ENCODE peak calls at places on chromosomes 5 and 9, in six cellular contexts. F, Y, H, C, X and N are unnamed samples.

GRCh38 chr5:17118631-17119030 is 98.8 kb upstream of the BASP1 start:
- DNase-seq in X (peak), C (no peak), F (no peak), H (no peak), Y (peak), N (peak)

GRCh38 chr5:74648835-74649286 is 8.3 kb upstream of the ENC1 start:
- DNase-seq in H (peak), F (no peak), C (no peak), X (peak), Y (peak), N (peak)

GRCh38 chr5:172902497-172903472 is 56.4 kb upstream of the RPL26L1 start:
- DNase-seq in Y (peak), F (peak), H (peak), C (no peak), X (peak), N (peak)

GRCh38 chr5:144102361-144102760 is 68.1 kb downstream of the YIPF5 start:
- DNase-seq in X (no peak), H (no peak), Y (no peak), F (no peak), C (no peak), N (no peak)

GRCh38 chr5:109645591-109646236 is 44.0 kb upstream of the MAN2A1 start:
- DNase-seq in X (no peak), F (peak), H (no peak), C (no peak), Y (no peak), N (no peak)

GRCh38 chr5:105868038-105868775 is 1802.5 kb downstream of the EFNA5 start:
- DNase-seq in C (no peak), F (no peak), X (no peak), Y (no peak), H (no peak), N (no peak)

GRCh38 chr5:112119527-112119926 is 299.6 kb downstream of the EPB41L4A start:
- DNase-seq in F (no peak), X (no peak), C (no peak), Y (no peak), H (no peak), N (no peak)

GRCh38 chr5:177966009-177966838 is 29.8 kb downstream of the PROP1 start:
- DNase-seq in F (no peak), H (no peak), C (no peak), X (no peak), Y (no peak), N (no peak)

GRCh38 chr5:129904102-129904666 is at the start of gene CHSY3:
- DNase-seq in X (peak), C (peak), F (peak), Y (peak), H (peak), N (peak)

GRCh38 chr5:79229357-79230174 is 6.4 kb upstream of the JMY start:
- DNase-seq in Y (no peak), X (no peak), F (no peak), H (no peak), C (no peak), N (no peak)

GRCh38 chr5:156834916-156835315 is 15.2 kb upstream of the PPP1R2B start:
- DNase-seq in X (no peak), Y (no peak), H (no peak), C (no peak), F (no peak), N (no peak)

GRCh38 chr9:3931996-3932906 is 367.6 kb downstream of the GLIS3 start:
- DNase-seq in F (no peak), C (no peak), X (no peak), Y (no peak), H (no peak), N (no peak)

GRCh38 chr9:128836509-128837145 is 7.0 kb upstream of the SPOUT1 start:
- DNase-seq in X (no peak), Y (no peak), F (no peak), C (no peak), H (peak), N (no peak)

GRCh38 chr5:87394407-87394806 is 18.3 kb downstream of the CCNH start:
- DNase-seq in F (no peak), X (peak), C (no peak), H (no peak), Y (no peak), N (no peak)

GRCh38 chr5:88203977-88204735 is 64.5 kb downstream of the TMEM161B start:
- DNase-seq in Y (no peak), C (no peak), F (no peak), H (no peak), X (no peak), N (no peak)

GRCh38 chr9:99085949-99086948 is 18.7 kb upstream of the TGFBR1 start:
- DNase-seq in Y (no peak), F (no peak), H (no peak), X (peak), C (no peak), N (no peak)

GRCh38 chr5:123211084-123211483 is 122.0 kb downstream of the PRDM6 start:
- DNase-seq in H (no peak), Y (no peak), X (no peak), F (no peak), C (no peak), N (no peak)

GRCh38 chr5:180080670-180081280 is 9.2 kb upstream of the RNF130 start:
- DNase-seq in Y (no peak), F (no peak), H (no peak), X (no peak), C (no peak), N (no peak)

GRCh38 chr5:93072831-93073459 is 508.1 kb downstream of the NR2F1-AS1 start:
- DNase-seq in H (no peak), X (peak), Y (no peak), F (no peak), C (no peak), N (no peak)

DNA sequence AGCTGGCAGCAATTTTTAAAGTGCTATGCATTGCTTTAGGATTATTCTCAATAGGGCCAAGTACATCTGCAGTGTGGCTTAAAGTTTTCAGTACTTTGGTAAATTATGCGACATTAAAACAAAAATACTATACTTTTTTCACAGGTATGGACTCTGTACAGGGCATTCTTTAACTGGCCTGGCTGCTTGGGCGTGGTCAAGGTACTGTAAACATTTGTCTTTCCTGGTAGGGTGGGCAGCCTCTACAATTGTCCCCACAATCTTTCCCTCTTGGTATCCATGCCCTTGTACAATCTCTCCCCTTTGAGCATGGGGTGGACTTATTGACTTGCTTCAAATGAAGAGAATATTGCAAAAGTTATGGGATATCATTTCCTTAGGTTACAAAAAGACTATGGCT is 39.5 kb upstream of the HSD17B4 start:
- DNase-seq in X (no peak), H (no peak), Y (no peak), F (no peak), C (no peak), N (no peak)
- TF ChIP-seq CTCF in X (no peak), H (no peak), Y (no peak), F (no peak), C (no peak), N (no peak)

DNA sequence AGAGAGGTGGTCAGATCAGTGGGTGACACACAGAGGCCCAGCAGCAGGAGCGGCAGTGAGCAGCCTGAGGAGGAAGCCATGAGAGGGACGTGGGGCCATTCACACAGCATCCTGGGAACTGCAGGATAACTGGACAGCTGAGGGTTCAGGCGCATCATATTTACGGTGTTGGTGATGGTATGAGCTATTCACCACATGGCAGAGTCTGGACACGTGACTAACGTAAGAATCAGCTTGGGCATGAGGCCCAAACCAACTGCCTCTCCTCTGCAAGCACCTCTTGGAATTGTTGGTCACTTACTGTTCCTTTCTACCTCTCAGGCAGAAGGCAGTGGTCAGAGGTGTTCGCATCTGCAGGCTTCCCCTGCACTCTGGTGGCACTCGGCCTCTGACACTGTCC is 141.1 kb downstream of the ENTREP1 start:
- DNase-seq in Y (no peak), C (no peak), F (no peak), X (no peak), H (no peak), N (no peak)
- TF ChIP-seq JUN in Y (no peak), C (no peak), F (no peak), X (no peak), H (no peak), N (no peak)

DNA sequence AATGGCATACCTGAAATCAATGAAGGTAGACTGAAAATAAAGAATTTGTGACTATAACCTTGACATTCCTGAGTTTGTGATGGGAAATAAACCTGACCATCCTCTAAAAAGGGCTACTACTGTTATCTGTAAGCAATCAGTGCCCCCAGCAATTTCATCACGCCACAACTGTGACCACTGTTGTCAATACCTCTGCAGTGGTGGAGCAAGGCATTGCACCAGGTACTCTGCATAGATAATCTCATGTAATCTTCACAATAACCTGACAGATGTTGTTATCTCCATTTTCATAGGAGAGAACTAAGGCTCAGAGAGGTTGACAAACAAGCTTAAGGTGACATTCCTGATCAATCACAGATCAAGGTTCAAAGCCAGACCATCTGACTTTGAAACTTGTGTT is 38.5 kb upstream of the FRRS1L start:
- DNase-seq in C (no peak), F (no peak), H (no peak), X (no peak), Y (no peak), N (no peak)
- TF ChIP-seq CTCF in C (no peak), F (no peak), H (no peak), X (no peak), Y (no peak), N (no peak)

DNA sequence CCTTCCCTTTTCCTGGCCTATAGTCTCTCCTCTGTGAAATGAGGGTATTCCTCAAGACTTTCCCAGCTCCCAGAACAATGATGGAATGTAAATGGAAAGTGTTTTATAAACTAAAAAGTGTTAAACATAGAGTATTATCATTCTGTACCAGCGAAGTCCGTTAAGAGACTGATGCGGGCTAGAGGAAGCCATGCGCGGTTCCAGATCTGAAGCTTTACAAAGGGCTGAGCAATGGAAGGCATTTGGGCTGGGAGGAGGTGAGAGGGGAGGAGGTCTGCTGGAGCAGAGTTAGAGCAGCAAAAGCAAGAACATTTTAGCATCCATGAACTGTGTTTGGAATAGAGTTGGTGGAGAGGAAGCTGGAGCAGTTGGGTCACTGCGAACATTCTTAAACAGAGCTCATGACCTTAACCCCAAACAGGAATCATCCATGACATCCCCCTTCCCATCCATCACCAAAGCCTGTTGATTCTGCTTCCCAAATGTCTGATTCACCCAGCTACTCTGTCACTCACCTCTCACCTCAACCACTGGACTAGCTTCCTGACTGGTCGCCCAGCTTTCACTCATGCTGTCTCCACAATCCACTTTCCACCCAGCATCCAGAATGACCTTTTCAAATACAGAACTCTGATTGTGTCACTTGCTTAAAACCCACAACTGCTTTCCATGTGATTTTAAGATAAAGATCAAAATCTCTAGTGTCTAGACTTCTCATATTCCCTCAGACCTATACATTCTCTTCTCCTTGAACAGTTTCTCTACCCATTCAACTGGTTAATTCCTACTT is 37.1 kb downstream of the CDK5RAP2 start:
- DNase-seq in Y (no peak), F (no peak), H (no peak), C (no peak), X (peak), N (no peak)
- TF ChIP-seq JUN in Y (no peak), F (no peak), H (no peak), C (no peak), X (no peak), N (no peak)

DNA sequence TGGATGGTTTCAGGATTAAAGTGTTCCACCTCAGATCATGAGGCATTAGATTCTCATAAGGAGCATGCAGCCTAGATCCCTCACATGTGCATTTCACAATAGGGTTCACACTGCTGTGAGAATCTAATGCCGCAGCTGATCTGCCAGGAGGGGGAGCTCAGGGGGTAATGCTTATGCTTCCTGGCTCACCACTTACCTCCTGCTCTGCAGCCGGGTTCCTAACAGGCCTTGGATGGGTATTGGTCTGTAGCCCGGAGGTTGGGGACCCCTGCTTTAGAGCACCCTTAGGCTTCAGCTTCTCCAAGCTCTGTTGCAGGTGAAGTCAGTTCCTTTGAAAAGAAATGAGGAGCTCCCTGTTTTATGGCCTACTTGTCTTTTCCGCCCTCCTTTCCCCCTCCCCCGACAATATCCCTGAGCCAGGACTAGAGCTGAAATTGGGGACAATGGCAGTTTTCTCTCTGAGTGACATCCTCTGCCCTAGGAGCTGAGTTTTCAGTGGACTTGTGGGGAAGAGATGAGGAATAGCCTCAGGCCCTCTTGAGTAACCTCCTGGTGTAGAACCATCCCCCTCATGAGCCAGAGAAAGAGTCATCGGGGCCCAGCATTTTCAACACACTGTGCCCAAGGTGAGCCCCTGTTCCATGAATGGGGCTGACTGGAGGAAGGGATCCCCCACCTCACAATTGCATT is 16.2 kb upstream of the MAT2B start:
- DNase-seq in X (no peak), H (no peak), Y (peak), F (peak), C (no peak), N (peak)
- TF ChIP-seq CTCF in X (no peak), H (peak), Y (peak), F (peak), C (peak), N (no peak)